ENCODE peak calls at places on chromosomes 6 and 20, in five cellular contexts. B, G, H, M and X are unnamed samples.
A peak's percentile ranks its signal among the peaks of the same experiment; 100 is the strongest.

GRCh38 chr6:7060769-7061516 is 46.8 kb upstream of the RREB1 start:
- DNase-seq in B (no peak), G (no peak), H (no peak), M (no peak), X (no peak)

GRCh38 chr6:23277521-23278227 is 708.3 kb downstream of the HDGFL1 start:
- DNase-seq in B (no peak), G (no peak), H (no peak), M (no peak), X (no peak)

GRCh38 chr6:53320964-53321363 is 27.8 kb downstream of the ELOVL5 start:
- DNase-seq in B (no peak), G (no peak), H (no peak), M (no peak), X (no peak)

GRCh38 chr6:105167987-105168386 is 11.8 kb downstream of the POPDC3 start:
- DNase-seq in B (no peak), G (no peak), H (no peak), M (no peak), X (no peak)

GRCh38 chr6:84052204-84052882 is 18.8 kb downstream of the MRAP2 start:
- DNase-seq in B (peak; percentile 90), G (peak; percentile 86), H (peak; percentile 67), M (no peak), X (no peak)

GRCh38 chr6:33082702-33083101 is 6.9 kb downstream of the HLA-DPB1 start:
- DNase-seq in B (no peak), G (peak; percentile 81), H (no peak), M (no peak), X (no peak)

GRCh38 chr6:7251861-7252260 is 61.1 kb downstream of the SSR1 start:
- DNase-seq in B (no peak), G (no peak), H (no peak), M (no peak), X (no peak)

GRCh38 chr20:49286689-49287551 is 9.1 kb upstream of the ZNFX1 start:
- DNase-seq in B (no peak), G (peak; percentile 30), H (no peak), M (no peak), X (no peak)

GRCh38 chr6:122715725-122716124 is 63.8 kb upstream of the FABP7 start:
- DNase-seq in B (no peak), G (no peak), H (no peak), M (no peak), X (no peak)

GRCh38 chr6:163494279-163494727 is 79.8 kb downstream of the QKI start:
- DNase-seq in B (no peak), G (no peak), H (no peak), M (no peak), X (no peak)

GRCh38 chr20:4161447-4162251 is 146.3 kb upstream of the RNF24 start:
- DNase-seq in B (no peak), G (no peak), H (no peak), M (no peak), X (no peak)

GRCh38 chr6:95364016-95364604 is 213.2 kb upstream of the MANEA start:
- DNase-seq in B (no peak), G (peak; percentile 60), H (no peak), M (no peak), X (no peak)

GRCh38 chr20:25336561-25337422 is 53.8 kb downstream of the ABHD12 start:
- DNase-seq in B (no peak), G (peak; percentile 35), H (no peak), M (no peak), X (no peak)

GRCh38 chr6:91273729-91274128 is 686.9 kb upstream of the MAP3K7 start:
- DNase-seq in B (no peak), G (no peak), H (no peak), M (no peak), X (no peak)

GRCh38 chr6:44056392-44057237 is 70.6 kb downstream of the MRPL14 start:
- DNase-seq in B (no peak), G (no peak), H (peak; percentile 86), M (no peak), X (no peak)

GRCh38 chr6:169420912-169421543 is 167.4 kb upstream of the THBS2 start:
- DNase-seq in B (no peak), G (peak; percentile 75), H (no peak), M (no peak), X (no peak)

GRCh38 chr6:18211338-18211737 is 53.0 kb downstream of the DEK start:
- DNase-seq in B (no peak), G (no peak), H (no peak), M (no peak), X (no peak)

GRCh38 chr6:170082531-170083187 is 208.2 kb downstream of the DLL1 start:
- DNase-seq in B (no peak), G (no peak), H (peak; percentile 32), M (peak; percentile 26), X (peak; percentile 33)

GRCh38 chr6:2768696-2769095 is 3.5 kb downstream of the WRNIP1 start:
- DNase-seq in B (no peak), G (no peak), H (no peak), M (no peak), X (no peak)

GRCh38 chr6:149925974-149926777 is 3.3 kb upstream of the RAET1G start:
- DNase-seq in B (peak; percentile 95), G (peak; percentile 89), H (peak; percentile 95), M (peak; percentile 71), X (peak; percentile 66)

GRCh38 chr6:28269492-28269891 is 2.5 kb downstream of the ZSCAN26 start:
- DNase-seq in B (no peak), G (no peak), H (no peak), M (no peak), X (no peak)

GRCh38 chr6:18412644-18413043 is 25.5 kb downstream of the RNF144B start:
- DNase-seq in B (no peak), G (no peak), H (no peak), M (no peak), X (no peak)

GRCh38 chr6:149140137-149140909 is 177.2 kb upstream of the TAB2 start:
- DNase-seq in B (no peak), G (no peak), H (no peak), M (peak; percentile 48), X (no peak)

GRCh38 chr6:56528412-56528841 is 114.3 kb downstream of the DST start:
- DNase-seq in B (no peak), G (no peak), H (no peak), M (no peak), X (no peak)

GRCh38 chr20:64065973-64066341 is 3.0 kb downstream of the TCEA2 start:
- DNase-seq in B (no peak), G (no peak), H (no peak), M (no peak), X (no peak)

GRCh38 chr20:10315138-10315537 is 96.5 kb downstream of the SNAP25 start:
- DNase-seq in B (no peak), G (peak; percentile 11), H (no peak), M (no peak), X (no peak)

GRCh38 chr20:10318625-10319024 is 100.0 kb downstream of the SNAP25 start:
- DNase-seq in B (no peak), G (no peak), H (no peak), M (no peak), X (no peak)

GRCh38 chr20:10313701-10314100 is 95.1 kb downstream of the SNAP25 start:
- DNase-seq in B (no peak), G (peak; percentile 77), H (no peak), M (no peak), X (no peak)

GRCh38 chr20:10314198-10314597 is 95.6 kb downstream of the SNAP25 start:
- DNase-seq in B (no peak), G (peak; percentile 13), H (no peak), M (no peak), X (no peak)

DNA sequence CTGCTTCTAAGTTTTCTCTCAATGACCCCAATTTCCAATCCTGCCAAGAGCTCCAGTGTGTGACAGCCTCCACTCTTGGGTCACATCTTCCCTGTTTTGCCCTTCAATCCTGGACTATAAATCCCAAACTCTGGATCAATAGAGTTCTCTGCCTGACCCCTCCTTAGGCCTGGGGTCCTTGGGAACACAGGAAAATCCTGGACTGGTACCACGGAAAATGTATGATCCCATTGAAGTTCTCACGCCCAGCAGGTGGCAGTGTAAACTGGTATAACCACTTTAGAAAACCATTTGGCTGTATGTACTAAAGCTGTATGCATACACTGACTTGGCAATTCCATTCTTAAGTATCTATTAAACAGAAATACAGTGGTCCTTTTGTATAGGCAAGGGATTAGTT is 98.0 kb downstream of the SNAP25 start:
- DNase-seq in B (no peak), G (no peak), H (no peak), M (no peak), X (no peak)
- TF ChIP-seq CTCF in B (no peak), G (peak; percentile 8), H (peak; percentile 38), M (no peak), X (no peak)

GRCh38 chr6:97501875-97502274 is 218.9 kb upstream of the MMS22L start:
- DNase-seq in B (no peak), G (no peak), H (no peak), M (no peak), X (no peak)

GRCh38 chr6:97497713-97498331 is 214.8 kb upstream of the MMS22L start:
- DNase-seq in B (no peak), G (peak; percentile 88), H (peak; percentile 65), M (peak; percentile 56), X (peak; percentile 71)
- TF ChIP-seq CTCF in B (peak; percentile 94), G (peak; percentile 97), H (peak; percentile 86), M (peak; percentile 81), X (peak; percentile 85)

DNA sequence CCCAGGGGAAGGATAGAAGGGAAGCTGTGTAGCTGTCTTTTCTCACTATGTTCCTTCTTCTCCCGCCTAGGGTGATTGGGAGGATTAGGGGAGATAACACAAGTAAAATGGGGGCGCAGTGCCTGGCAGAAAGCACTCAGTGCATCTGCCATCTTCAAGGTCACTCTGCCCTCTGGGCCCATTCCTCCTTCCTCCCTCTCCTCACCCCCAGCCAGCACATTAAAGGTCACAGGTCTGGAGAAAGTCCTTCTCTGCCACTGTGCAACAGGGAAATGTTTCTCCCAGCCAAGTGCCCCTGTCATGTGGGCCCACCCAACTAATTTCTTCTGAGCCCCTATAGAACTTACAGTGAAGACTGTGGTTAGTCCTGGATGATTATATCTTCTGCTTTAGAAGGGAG is 45.8 kb downstream of the CLIC5 start:
- DNase-seq in B (no peak), G (no peak), H (no peak), M (no peak), X (no peak)
- TF ChIP-seq CTCF in B (no peak), G (no peak), H (no peak), M (no peak), X (no peak)

DNA sequence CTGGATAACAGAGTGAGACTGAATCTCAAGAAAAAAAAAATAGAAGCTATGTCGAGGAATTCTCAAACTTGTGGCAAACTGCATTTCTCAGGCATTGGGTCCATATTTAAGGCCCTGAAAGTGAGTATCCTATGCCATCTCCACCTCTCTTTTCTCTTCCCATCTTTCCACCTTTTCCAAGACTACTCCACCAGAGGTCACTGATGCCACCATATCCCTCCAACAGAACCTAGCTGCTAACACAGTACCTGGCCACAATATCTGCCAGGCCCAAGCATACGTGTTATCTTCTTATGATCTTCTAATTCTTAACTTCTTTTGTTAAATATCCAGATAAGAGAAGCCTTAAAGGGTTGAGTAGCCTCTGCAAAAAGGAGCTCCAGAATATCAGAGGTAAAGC is 8.2 kb upstream of the ADGRF4 start:
- DNase-seq in B (no peak), G (no peak), H (no peak), M (no peak), X (no peak)
- TF ChIP-seq CTCF in B (no peak), G (no peak), H (no peak), M (no peak), X (no peak)

DNA sequence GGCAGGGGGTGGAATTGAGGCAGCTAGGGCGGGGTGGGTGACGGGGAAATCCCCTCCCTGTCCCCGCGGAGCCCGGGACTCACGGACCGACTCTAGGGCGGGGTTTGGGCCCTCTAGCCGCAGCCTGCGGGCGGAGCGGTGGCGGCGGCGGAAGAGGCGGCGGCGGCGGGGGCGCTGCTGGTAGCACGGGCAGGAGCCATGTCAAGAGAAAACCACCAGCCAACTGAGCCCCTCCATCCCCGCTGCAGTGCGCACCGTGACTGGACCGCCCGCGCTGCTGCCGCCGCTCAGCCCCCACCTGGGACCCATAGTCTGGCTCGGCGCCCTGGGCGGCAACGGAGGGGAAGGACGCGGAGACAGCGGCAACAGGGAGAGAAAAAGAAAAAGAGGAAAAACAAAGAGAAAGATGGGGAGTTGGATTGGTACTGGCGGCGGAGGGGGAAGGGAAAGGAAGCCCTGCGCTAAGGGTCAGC is 1.2 kb upstream of the C6orf62 start:
- DNase-seq in B (peak; percentile 87), G (peak; percentile 66), H (no peak), M (peak; percentile 80), X (peak; percentile 29)
- TF ChIP-seq CTCF in B (peak; percentile 9), G (no peak), H (peak; percentile 10), M (no peak), X (no peak)